ENCODE peak calls at places on chromosomes 2 and 18, in five cellular contexts. M is tibial artery, W is fibroblast of mammary gland, P is IMR-90, S is astrocyte. B is an unnamed sample.

GRCh38 chr2:121804997-121805766 is 49.7 kb downstream of the TSN start:
- DNase-seq in W (no peak), S (no peak), M (no peak), P (no peak), B (no peak)

GRCh38 chr2:83022631-83023210 is 1436.4 kb downstream of the SUCLG1 start:
- DNase-seq in W (no peak), P (no peak), S (peak), M (no peak), B (peak)

GRCh38 chr2:178804791-178805190 is 2.4 kb downstream of the TTN start:
- DNase-seq in M (no peak), P (peak), W (peak), S (no peak), B (no peak)

GRCh38 chr2:19883971-19884720 is 17.6 kb downstream of the TTC32 start:
- DNase-seq in M (no peak), W (no peak), S (no peak), P (no peak), B (no peak)

GRCh38 chr2:208356846-208357574 is 49.6 kb upstream of the PTH2R start:
- DNase-seq in M (no peak), W (peak), S (peak), P (no peak), B (no peak)

GRCh38 chr2:96353032-96353561 is 17.5 kb downstream of the NCAPH start:
- DNase-seq in W (peak), S (no peak), M (peak), P (no peak), B (no peak)

GRCh38 chr2:30046396-30046795 is 100.4 kb upstream of the YPEL5 start:
- DNase-seq in W (no peak), M (no peak), P (no peak), S (no peak), B (no peak)

GRCh38 chr2:134670955-134671354 is 47.8 kb downstream of the TMEM163 start:
- DNase-seq in W (no peak), P (no peak), S (no peak), M (no peak), B (no peak)

GRCh38 chr2:167240671-167241070 is 352.4 kb downstream of the XIRP2 start:
- DNase-seq in M (no peak), W (peak), P (peak), S (peak), B (no peak)

GRCh38 chr2:11541693-11542274 is 7.9 kb downstream of the GREB1 start:
- DNase-seq in M (no peak), W (no peak), P (no peak), S (no peak), B (no peak)

GRCh38 chr2:11539317-11540147 is 5.7 kb downstream of the GREB1 start:
- DNase-seq in W (peak), P (no peak), S (no peak), M (no peak), B (no peak)

GRCh38 chr2:11540996-11541692 is 7.3 kb downstream of the GREB1 start:
- DNase-seq in P (no peak), M (no peak), S (no peak), W (no peak), B (no peak)

GRCh38 chr2:11542275-11542819 is 8.5 kb downstream of the GREB1 start:
- DNase-seq in M (no peak), P (no peak), S (no peak), W (no peak), B (no peak)

GRCh38 chr2:11540148-11540995 is 6.5 kb downstream of the GREB1 start:
- DNase-seq in S (no peak), M (no peak), W (no peak), P (no peak), B (no peak)
- H3K4me3 ChIP-seq in S (no peak), M (no peak), W (no peak), P (no peak), B (no peak)

GRCh38 chr2:11371099-11371937 is 26.9 kb upstream of the ROCK2 start:
- DNase-seq in P (no peak), S (no peak), M (no peak), W (peak), B (no peak)
- TF ChIP-seq CTCF in P (no peak), S (no peak), M (no peak), W (no peak), B (no peak)

GRCh38 chr18:3060667-3061580 is 48.0 kb upstream of the LPIN2 start:
- DNase-seq in P (no peak), W (no peak), S (no peak), M (no peak), B (no peak)
- H3K4me3 ChIP-seq in P (no peak), W (no peak), S (no peak), M (no peak), B (no peak)

DNA sequence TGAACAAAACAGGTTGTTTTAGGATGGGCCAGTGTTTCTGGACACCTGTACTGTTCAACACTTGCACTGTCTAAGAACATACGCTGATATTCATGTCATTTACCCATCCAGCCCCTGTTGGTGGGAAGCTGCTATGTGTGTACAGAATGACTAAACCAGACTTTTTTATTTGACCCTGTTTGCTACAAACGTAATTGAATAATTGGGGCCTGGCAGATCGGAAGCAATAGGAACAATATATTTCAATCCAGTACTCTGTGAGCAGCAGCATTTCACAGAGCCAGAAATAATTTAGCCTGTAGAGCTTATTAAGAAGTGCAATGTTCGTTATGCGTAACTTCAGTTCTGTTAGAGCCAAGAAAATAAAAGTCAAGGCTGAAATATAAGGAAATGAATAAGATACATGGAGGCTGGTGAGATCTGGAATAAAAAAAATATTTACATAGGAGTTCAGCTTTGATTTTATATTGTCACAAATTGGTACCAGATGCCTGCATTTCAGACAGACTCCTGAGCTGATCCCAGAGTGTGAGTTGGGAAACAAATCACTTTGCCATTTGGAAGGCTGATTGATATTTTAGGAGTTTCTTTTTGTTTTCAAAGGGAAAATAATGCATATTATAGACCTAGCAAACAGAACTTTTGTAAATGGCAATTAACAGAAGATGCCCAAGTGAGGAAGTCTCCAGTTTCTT is 19.7 kb downstream of the CABLES1 start:
- DNase-seq in S (no peak), P (no peak), W (no peak), M (no peak), B (no peak)
- TF ChIP-seq CTCF in S (no peak), P (no peak), W (no peak), M (no peak), B (no peak)

GRCh38 chr2:197857708-197858107 is 53.3 kb downstream of the PLCL1 start:
- DNase-seq in P (no peak), S (no peak), M (no peak), W (no peak), B (no peak)

GRCh38 chr2:197863744-197864143 is 59.4 kb downstream of the PLCL1 start:
- DNase-seq in M (no peak), W (no peak), P (no peak), S (no peak), B (no peak)

GRCh38 chr2:197858607-197859140 is 54.3 kb downstream of the PLCL1 start:
- DNase-seq in W (no peak), M (no peak), P (no peak), S (no peak), B (no peak)

GRCh38 chr2:197866449-197866848 is 62.1 kb downstream of the PLCL1 start:
- DNase-seq in P (no peak), W (no peak), M (no peak), S (no peak), B (no peak)

DNA sequence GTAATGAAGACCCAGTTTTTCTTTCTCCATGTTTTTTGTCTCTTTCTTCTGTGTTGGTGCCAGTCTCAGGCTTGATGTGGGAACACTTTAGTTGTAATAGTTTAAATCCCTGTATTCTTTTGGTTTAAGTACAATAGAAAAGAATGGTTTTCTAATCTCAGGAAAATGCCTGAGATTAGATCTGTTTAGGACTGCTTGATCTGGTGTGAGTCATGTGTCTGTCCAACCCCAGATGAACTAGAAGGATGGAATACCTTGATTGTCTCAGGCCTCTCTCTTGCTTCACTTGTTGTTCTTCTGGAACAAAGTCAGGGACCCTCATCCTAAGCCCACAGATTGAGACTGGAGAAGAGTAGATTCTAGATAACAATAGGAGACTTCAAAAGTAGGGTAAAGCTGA is 58.2 kb downstream of the PLCL1 start:
- DNase-seq in S (peak), W (no peak), P (no peak), M (no peak), B (peak)
- H3K4me3 ChIP-seq in S (no peak), W (no peak), P (no peak), M (no peak), B (no peak)

B was measured in fibroblast of pulmonary artery.